ENCODE peak calls at places on chromosomes 1 and 21, in ten cellular contexts. One of them, this sample, is unnamed.

GRCh38 chr1:58107943-58108342 is 438.6 kb downstream of the OMA1 start:
- DNase-seq in fibroblast of lung: no peak
- DNase-seq in osteocyte: no peak
- DNase-seq in HL-60: no peak
- DNase-seq in fibroblast of villous mesenchyme: no peak
- DNase-seq in hepatocyte: no peak
- DNase-seq in CD4-positive, alpha-beta T cell: no peak
- DNase-seq in ovary: no peak
- DNase-seq in WTC11: no peak
- DNase-seq in A673: no peak
- DNase-seq in this sample: no peak

GRCh38 chr1:153934746-153935145 is 11.8 kb downstream of the DENND4B start:
- DNase-seq in osteocyte: no peak
- DNase-seq in CD4-positive, alpha-beta T cell: no peak
- DNase-seq in A673: no peak
- DNase-seq in ovary: no peak
- DNase-seq in hepatocyte: no peak
- DNase-seq in HL-60: no peak
- DNase-seq in fibroblast of villous mesenchyme: no peak
- DNase-seq in WTC11: no peak
- DNase-seq in fibroblast of lung: no peak
- DNase-seq in this sample: no peak

GRCh38 chr1:58539553-58539952 is 7.0 kb downstream of the OMA1 start:
- DNase-seq in osteocyte: no peak
- DNase-seq in hepatocyte: no peak
- DNase-seq in CD4-positive, alpha-beta T cell: no peak
- DNase-seq in ovary: no peak
- DNase-seq in WTC11: no peak
- DNase-seq in A673: no peak
- DNase-seq in fibroblast of villous mesenchyme: peak; percentile 96
- DNase-seq in fibroblast of lung: no peak
- DNase-seq in HL-60: peak; percentile 26
- DNase-seq in this sample: no peak

GRCh38 chr21:42601656-42602055 is 51.8 kb upstream of the PDE9A start:
- DNase-seq in WTC11: no peak
- DNase-seq in A673: no peak
- DNase-seq in hepatocyte: no peak
- DNase-seq in CD4-positive, alpha-beta T cell: no peak
- DNase-seq in ovary: no peak
- DNase-seq in HL-60: no peak
- DNase-seq in fibroblast of villous mesenchyme: no peak
- DNase-seq in fibroblast of lung: no peak
- DNase-seq in osteocyte: no peak
- DNase-seq in this sample: no peak

GRCh38 chr1:53959664-53960250 is 13.6 kb downstream of the LRRC42 start:
- DNase-seq in osteocyte: no peak
- DNase-seq in ovary: no peak
- DNase-seq in HL-60: no peak
- DNase-seq in fibroblast of lung: no peak
- DNase-seq in WTC11: no peak
- DNase-seq in fibroblast of villous mesenchyme: peak; percentile 28
- DNase-seq in CD4-positive, alpha-beta T cell: no peak
- DNase-seq in A673: no peak
- DNase-seq in hepatocyte: no peak
- DNase-seq in this sample: no peak

GRCh38 chr1:223776075-223776814 is 63.9 kb downstream of the CAPN2 start:
- DNase-seq in osteocyte: peak; percentile 68
- DNase-seq in hepatocyte: peak; percentile 67
- DNase-seq in CD4-positive, alpha-beta T cell: peak; percentile 12
- DNase-seq in A673: peak; percentile 22
- DNase-seq in fibroblast of lung: peak; percentile 95
- DNase-seq in fibroblast of villous mesenchyme: peak; percentile 81
- DNase-seq in WTC11: no peak
- DNase-seq in ovary: no peak
- DNase-seq in HL-60: no peak
- DNase-seq in this sample: no peak

GRCh38 chr1:197775282-197776262 is at the start of gene DENND1B:
- DNase-seq in osteocyte: peak; percentile 85
- DNase-seq in A673: peak; percentile 44
- DNase-seq in CD4-positive, alpha-beta T cell: peak; percentile 81
- DNase-seq in fibroblast of lung: peak; percentile 88
- DNase-seq in WTC11: peak; percentile 83
- DNase-seq in fibroblast of villous mesenchyme: peak; percentile 46
- DNase-seq in ovary: peak; percentile 59
- DNase-seq in hepatocyte: peak; percentile 87
- DNase-seq in HL-60: peak; percentile 56
- DNase-seq in this sample: peak; percentile 78

GRCh38 chr1:23810818-23811420 is 10.4 kb upstream of the GALE start:
- DNase-seq in fibroblast of lung: no peak
- DNase-seq in fibroblast of villous mesenchyme: no peak
- DNase-seq in CD4-positive, alpha-beta T cell: peak; percentile 29
- DNase-seq in ovary: no peak
- DNase-seq in WTC11: peak; percentile 79
- DNase-seq in osteocyte: no peak
- DNase-seq in A673: peak; percentile 70
- DNase-seq in HL-60: peak; percentile 81
- DNase-seq in hepatocyte: peak; percentile 65
- DNase-seq in this sample: peak; percentile 59

GRCh38 chr1:83705091-83705490 is 293.8 kb downstream of the TTLL7 start:
- DNase-seq in fibroblast of lung: no peak
- DNase-seq in WTC11: no peak
- DNase-seq in CD4-positive, alpha-beta T cell: no peak
- DNase-seq in osteocyte: no peak
- DNase-seq in ovary: no peak
- DNase-seq in A673: no peak
- DNase-seq in HL-60: no peak
- DNase-seq in hepatocyte: no peak
- DNase-seq in fibroblast of villous mesenchyme: no peak
- DNase-seq in this sample: no peak

GRCh38 chr1:178488393-178488792 is 8.4 kb downstream of the CLEC20A start:
- DNase-seq in WTC11: no peak
- DNase-seq in hepatocyte: no peak
- DNase-seq in osteocyte: no peak
- DNase-seq in HL-60: no peak
- DNase-seq in fibroblast of lung: no peak
- DNase-seq in CD4-positive, alpha-beta T cell: no peak
- DNase-seq in ovary: no peak
- DNase-seq in fibroblast of villous mesenchyme: no peak
- DNase-seq in A673: no peak
- DNase-seq in this sample: no peak

GRCh38 chr1:209132736-209133467 is 450.6 kb upstream of the CAMK1G start:
- DNase-seq in hepatocyte: no peak
- DNase-seq in HL-60: no peak
- DNase-seq in A673: no peak
- DNase-seq in CD4-positive, alpha-beta T cell: no peak
- DNase-seq in fibroblast of lung: no peak
- DNase-seq in fibroblast of villous mesenchyme: no peak
- DNase-seq in ovary: no peak
- DNase-seq in osteocyte: no peak
- DNase-seq in WTC11: no peak
- DNase-seq in this sample: no peak

GRCh38 chr1:1399187-1399869 is at the start of gene CCNL2:
- DNase-seq in osteocyte: peak; percentile 100
- DNase-seq in A673: peak; percentile 99
- DNase-seq in CD4-positive, alpha-beta T cell: peak; percentile 99
- DNase-seq in fibroblast of lung: peak; percentile 97
- DNase-seq in fibroblast of villous mesenchyme: peak; percentile 98
- DNase-seq in HL-60: peak; percentile 97
- DNase-seq in ovary: peak; percentile 98
- DNase-seq in WTC11: peak; percentile 99
- DNase-seq in hepatocyte: peak; percentile 99
- DNase-seq in this sample: peak; percentile 100
- TF ChIP-seq CTCF in osteocyte: peak; percentile 58
- TF ChIP-seq CTCF in A673: peak; percentile 62
- TF ChIP-seq CTCF in CD4-positive, alpha-beta T cell: peak; percentile 45
- TF ChIP-seq CTCF in fibroblast of lung: peak; percentile 36
- TF ChIP-seq CTCF in fibroblast of villous mesenchyme: peak; percentile 56
- TF ChIP-seq CTCF in HL-60: peak; percentile 16
- TF ChIP-seq CTCF in ovary: peak; percentile 59
- TF ChIP-seq CTCF in WTC11: no peak
- TF ChIP-seq CTCF in hepatocyte: peak; percentile 33
- TF ChIP-seq CTCF in this sample: peak; percentile 59

GRCh38 chr1:40306296-40306695 is 10.8 kb downstream of the COL9A2 start:
- DNase-seq in hepatocyte: no peak
- DNase-seq in ovary: no peak
- DNase-seq in WTC11: no peak
- DNase-seq in osteocyte: peak; percentile 63
- DNase-seq in fibroblast of lung: no peak
- DNase-seq in A673: no peak
- DNase-seq in HL-60: no peak
- DNase-seq in CD4-positive, alpha-beta T cell: no peak
- DNase-seq in fibroblast of villous mesenchyme: no peak
- DNase-seq in this sample: no peak

GRCh38 chr1:40305871-40306270 is 11.2 kb downstream of the COL9A2 start:
- DNase-seq in osteocyte: peak; percentile 66
- DNase-seq in A673: no peak
- DNase-seq in ovary: no peak
- DNase-seq in fibroblast of lung: no peak
- DNase-seq in CD4-positive, alpha-beta T cell: no peak
- DNase-seq in HL-60: no peak
- DNase-seq in WTC11: no peak
- DNase-seq in hepatocyte: no peak
- DNase-seq in fibroblast of villous mesenchyme: no peak
- DNase-seq in this sample: no peak

GRCh38 chr1:40303790-40304189 is 13.3 kb downstream of the COL9A2 start:
- DNase-seq in osteocyte: peak; percentile 84
- DNase-seq in ovary: no peak
- DNase-seq in WTC11: no peak
- DNase-seq in hepatocyte: no peak
- DNase-seq in A673: no peak
- DNase-seq in fibroblast of lung: no peak
- DNase-seq in HL-60: no peak
- DNase-seq in fibroblast of villous mesenchyme: no peak
- DNase-seq in CD4-positive, alpha-beta T cell: no peak
- DNase-seq in this sample: no peak

GRCh38 chr1:40307186-40307585 is 9.9 kb downstream of the COL9A2 start:
- DNase-seq in fibroblast of lung: no peak
- DNase-seq in WTC11: no peak
- DNase-seq in A673: no peak
- DNase-seq in ovary: no peak
- DNase-seq in CD4-positive, alpha-beta T cell: no peak
- DNase-seq in HL-60: no peak
- DNase-seq in hepatocyte: no peak
- DNase-seq in osteocyte: no peak
- DNase-seq in fibroblast of villous mesenchyme: no peak
- DNase-seq in this sample: no peak

DNA sequence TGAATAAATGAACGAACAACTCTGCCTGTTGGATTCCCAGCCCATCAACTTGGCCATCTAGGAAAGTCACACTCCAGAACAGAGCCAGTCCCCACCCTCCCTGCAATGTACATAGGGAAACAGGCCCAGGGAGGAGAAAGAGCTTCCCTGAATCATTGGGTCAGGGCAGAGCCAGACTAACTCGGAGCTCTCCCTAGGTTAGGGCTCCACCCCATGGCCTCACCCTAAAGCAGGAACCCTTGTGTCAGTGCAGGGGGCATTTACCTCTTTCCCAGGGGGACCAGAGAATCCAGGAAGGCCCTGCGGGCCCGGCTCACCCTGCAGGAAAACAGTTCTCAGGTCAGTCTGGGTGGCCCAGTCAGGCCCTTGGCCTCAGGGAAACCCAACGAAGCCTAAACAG is 11.6 kb downstream of the COL9A2 start:
- DNase-seq in A673: no peak
- DNase-seq in CD4-positive, alpha-beta T cell: no peak
- DNase-seq in WTC11: peak; percentile 27
- DNase-seq in osteocyte: peak; percentile 60
- DNase-seq in HL-60: no peak
- DNase-seq in fibroblast of lung: no peak
- DNase-seq in ovary: no peak
- DNase-seq in hepatocyte: no peak
- DNase-seq in fibroblast of villous mesenchyme: no peak
- DNase-seq in this sample: no peak
- TF ChIP-seq CTCF in A673: no peak
- TF ChIP-seq CTCF in CD4-positive, alpha-beta T cell: no peak
- TF ChIP-seq CTCF in WTC11: no peak
- TF ChIP-seq CTCF in osteocyte: no peak
- TF ChIP-seq CTCF in HL-60: no peak
- TF ChIP-seq CTCF in fibroblast of lung: peak; percentile 15
- TF ChIP-seq CTCF in ovary: no peak
- TF ChIP-seq CTCF in hepatocyte: no peak
- TF ChIP-seq CTCF in fibroblast of villous mesenchyme: peak; percentile 29
- TF ChIP-seq CTCF in this sample: no peak

DNA sequence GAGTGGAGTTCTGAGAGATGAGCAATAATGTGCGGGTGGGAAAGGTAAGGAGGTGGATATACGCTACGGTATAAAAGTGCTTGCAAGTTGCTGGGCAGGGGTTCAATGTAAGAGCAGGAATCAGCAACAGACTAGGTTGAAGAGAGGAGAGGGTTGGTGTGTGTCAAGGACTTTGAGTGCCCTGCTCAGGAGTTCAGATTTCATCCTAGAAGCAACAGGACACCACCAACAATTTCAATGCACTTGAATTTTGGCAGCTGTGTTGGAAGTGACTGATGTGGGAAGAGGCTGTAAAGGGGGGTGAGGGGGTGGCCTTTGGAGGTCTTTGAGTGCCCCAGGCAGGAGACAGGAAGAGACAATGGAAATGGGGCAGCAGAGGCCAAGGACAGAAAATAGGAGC is 57.3 kb downstream of the RHOU start:
- DNase-seq in A673: no peak
- DNase-seq in ovary: no peak
- DNase-seq in osteocyte: no peak
- DNase-seq in fibroblast of villous mesenchyme: no peak
- DNase-seq in fibroblast of lung: no peak
- DNase-seq in HL-60: no peak
- DNase-seq in WTC11: no peak
- DNase-seq in CD4-positive, alpha-beta T cell: no peak
- DNase-seq in hepatocyte: no peak
- DNase-seq in this sample: no peak
- TF ChIP-seq CTCF in A673: no peak
- TF ChIP-seq CTCF in ovary: no peak
- TF ChIP-seq CTCF in osteocyte: no peak
- TF ChIP-seq CTCF in fibroblast of villous mesenchyme: no peak
- TF ChIP-seq CTCF in fibroblast of lung: no peak
- TF ChIP-seq CTCF in HL-60: no peak
- TF ChIP-seq CTCF in WTC11: no peak
- TF ChIP-seq CTCF in CD4-positive, alpha-beta T cell: no peak
- TF ChIP-seq CTCF in hepatocyte: no peak
- TF ChIP-seq CTCF in this sample: no peak

DNA sequence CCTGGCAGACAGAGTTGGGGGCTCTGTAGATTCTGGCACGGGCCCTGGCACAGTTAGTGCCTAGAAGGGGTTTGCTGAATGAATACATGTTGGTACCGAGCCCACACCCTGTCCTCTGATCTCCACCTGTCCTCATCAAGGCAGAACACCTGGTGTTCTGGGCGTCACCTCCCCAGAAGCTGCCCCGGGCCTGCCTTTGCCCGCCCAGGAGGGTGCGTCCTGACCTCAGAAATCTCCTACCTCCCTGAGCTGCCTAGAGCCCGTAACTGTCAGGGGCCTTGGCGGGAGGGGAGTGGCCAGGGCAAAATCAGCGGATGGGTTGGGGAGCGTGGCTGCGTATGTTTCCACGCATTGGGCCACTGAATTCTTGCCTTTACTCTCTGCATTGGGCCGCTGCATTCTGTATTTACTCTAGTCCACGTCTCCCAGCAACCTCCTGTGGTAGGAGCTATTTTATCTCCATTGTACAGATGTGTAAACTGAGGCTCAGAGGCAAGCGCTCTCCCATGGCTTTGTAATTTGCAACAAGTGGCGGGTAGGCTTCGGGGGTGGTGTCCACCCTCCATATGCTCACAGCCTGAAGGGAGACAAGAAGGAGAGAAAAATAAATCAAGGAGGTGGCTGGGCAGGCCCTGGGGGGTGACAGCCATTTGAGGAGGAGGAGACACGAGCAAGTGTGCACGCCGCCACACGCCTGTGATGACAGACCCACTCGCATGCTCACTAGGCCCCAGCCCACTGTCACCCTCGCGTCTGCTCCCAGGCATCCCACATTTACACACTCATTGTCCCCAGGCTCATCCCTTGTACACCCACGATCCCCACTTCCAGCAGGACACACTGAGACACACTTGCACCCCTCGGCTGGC is 95.7 kb upstream of the WNT4 start:
- DNase-seq in WTC11: no peak
- DNase-seq in osteocyte: no peak
- DNase-seq in fibroblast of villous mesenchyme: no peak
- DNase-seq in hepatocyte: no peak
- DNase-seq in ovary: no peak
- DNase-seq in fibroblast of lung: no peak
- DNase-seq in A673: no peak
- DNase-seq in HL-60: no peak
- DNase-seq in CD4-positive, alpha-beta T cell: no peak
- DNase-seq in this sample: no peak
- TF ChIP-seq CTCF in WTC11: no peak
- TF ChIP-seq CTCF in osteocyte: no peak
- TF ChIP-seq CTCF in fibroblast of villous mesenchyme: no peak
- TF ChIP-seq CTCF in hepatocyte: no peak
- TF ChIP-seq CTCF in ovary: no peak
- TF ChIP-seq CTCF in fibroblast of lung: no peak
- TF ChIP-seq CTCF in A673: no peak
- TF ChIP-seq CTCF in HL-60: no peak
- TF ChIP-seq CTCF in CD4-positive, alpha-beta T cell: no peak
- TF ChIP-seq CTCF in this sample: no peak